ENCODE peak calls at places on chromosomes 2 and 18, in nine cellular contexts. Y is NCI-H460; Z is activated CD4-positive, alpha-beta T cell treated with anti-CD3 and anti-CD28 coated beads, Interleukin-2, amount 10 ng/mL, durations not matched to agents 7 days and 5 days; D is left cardiac atrium; A is naive thymus-derived CD4-positive, alpha-beta T cell; K is A172; W is lung microvascular endothelial cell; O is Panc1; F is GM12864. Q is an unnamed sample.
A peak's percentile ranks its signal among the peaks of the same experiment; 100 is the strongest.

GRCh38 chr18:29418136-29418535 is 1241.2 kb upstream of the CDH2 start:
- DNase-seq in Y (no peak), Z (no peak), D (no peak), A (no peak), K (peak; percentile 64), W (no peak), O (no peak), F (no peak), Q (no peak)

GRCh38 chr2:121530210-121530562 is 494 bp upstream of the RNU4ATAC start:
- DNase-seq in Y (no peak), Z (no peak), D (peak; percentile 79), A (no peak), K (peak; percentile 72), W (peak; percentile 78), O (peak; percentile 22), F (no peak), Q (no peak)

GRCh38 chr18:34223893-34224422 is 755 bp downstream of the NOL4 start:
- DNase-seq in Y (no peak), Z (no peak), D (no peak), A (no peak), K (no peak), W (no peak), O (no peak), F (no peak), Q (no peak)

GRCh38 chr2:127398239-127398590 is 10.4 kb upstream of the MAP3K2 start:
- DNase-seq in Y (peak; percentile 73), Z (peak; percentile 41), D (peak; percentile 94), A (no peak), K (peak; percentile 96), W (peak; percentile 17), O (no peak), F (no peak), Q (no peak)

GRCh38 chr2:5164806-5165525 is 527.2 kb upstream of the SOX11 start:
- DNase-seq in Y (no peak), Z (no peak), D (no peak), A (no peak), K (peak; percentile 88), W (no peak), O (no peak), F (no peak), Q (no peak)

GRCh38 chr2:45825001-45825651 is 173.7 kb downstream of the PRKCE start:
- DNase-seq in Y (no peak), Z (no peak), D (no peak), A (no peak), K (no peak), W (no peak), O (no peak), F (no peak), Q (peak; percentile 64)

GRCh38 chr18:34514238-34514637 is 195.9 kb upstream of the DTNA start:
- DNase-seq in Y (no peak), Z (no peak), D (no peak), A (no peak), K (no peak), W (no peak), O (no peak), F (no peak), Q (no peak)

GRCh38 chr2:150681120-150681796 is 193.8 kb upstream of the RND3 start:
- DNase-seq in Y (no peak), Z (no peak), D (no peak), A (no peak), K (peak; percentile 85), W (no peak), O (peak; percentile 10), F (no peak), Q (no peak)

GRCh38 chr2:95539836-95540235 is 52.0 kb upstream of the TRIM43 start:
- DNase-seq in Y (no peak), Z (no peak), D (no peak), A (no peak), K (no peak), W (no peak), O (no peak), F (peak; percentile 79), Q (no peak)

GRCh38 chr18:63971320-63972071 is 1.6 kb downstream of the SERPINB8 start:
- DNase-seq in Y (no peak), Z (no peak), D (no peak), A (no peak), K (no peak), W (no peak), O (no peak), F (no peak), Q (no peak)

GRCh38 chr18:75009296-75009695 is 199.6 kb downstream of the PTGR3 start:
- DNase-seq in Y (no peak), Z (no peak), D (no peak), A (no peak), K (no peak), W (no peak), O (no peak), F (no peak), Q (no peak)

GRCh38 chr2:62604336-62604735 is 98.3 kb upstream of the TMEM17 start:
- DNase-seq in Y (no peak), Z (no peak), D (no peak), A (no peak), K (peak; percentile 31), W (peak; percentile 2), O (no peak), F (no peak), Q (peak; percentile 36)

GRCh38 chr2:38634684-38635083 is 31.2 kb upstream of the GALM start:
- DNase-seq in Y (no peak), Z (no peak), D (no peak), A (no peak), K (no peak), W (no peak), O (no peak), F (peak; percentile 75), Q (peak; percentile 84)

GRCh38 chr18:10015941-10016819 is 102.4 kb downstream of the VAPA start:
- DNase-seq in Y (no peak), Z (no peak), D (no peak), A (no peak), K (peak; percentile 76), W (peak; percentile 30), O (no peak), F (no peak), Q (no peak)

GRCh38 chr2:55948176-55948921 is 24.8 kb upstream of the EFEMP1 start:
- DNase-seq in Y (no peak), Z (no peak), D (no peak), A (no peak), K (no peak), W (no peak), O (no peak), F (no peak), Q (no peak)

GRCh38 chr2:181374741-181375675 is 82.2 kb upstream of the ITGA4 start:
- DNase-seq in Y (no peak), Z (no peak), D (no peak), A (no peak), K (no peak), W (no peak), O (no peak), F (peak; percentile 35), Q (peak; percentile 60)

GRCh38 chr2:104944495-104944894 is 90.6 kb downstream of the POU3F3 start:
- DNase-seq in Y (peak; percentile 28), Z (no peak), D (no peak), A (no peak), K (peak; percentile 34), W (peak; percentile 13), O (peak; percentile 2), F (no peak), Q (peak; percentile 49)

GRCh38 chr2:15986068-15986560 is 45.8 kb downstream of the MYCN start:
- DNase-seq in Y (no peak), Z (no peak), D (no peak), A (no peak), K (no peak), W (peak; percentile 95), O (no peak), F (no peak), Q (no peak)

GRCh38 chr2:127220102-127220806 is at the start of gene CYP27C1:
- DNase-seq in Y (no peak), Z (no peak), D (no peak), A (no peak), K (peak; percentile 17), W (no peak), O (no peak), F (no peak), Q (no peak)

GRCh38 chr2:215441560-215442391 is 5.9 kb upstream of the FN1 start:
- DNase-seq in Y (no peak), Z (no peak), D (no peak), A (no peak), K (no peak), W (no peak), O (no peak), F (no peak), Q (no peak)

GRCh38 chr2:132374551-132374950 is 42.1 kb upstream of the GPR39 start:
- DNase-seq in Y (no peak), Z (no peak), D (no peak), A (no peak), K (peak; percentile 51), W (no peak), O (no peak), F (no peak), Q (no peak)

GRCh38 chr2:54568876-54569298 is 112.8 kb downstream of the SPTBN1 start:
- DNase-seq in Y (no peak), Z (no peak), D (no peak), A (no peak), K (no peak), W (no peak), O (no peak), F (no peak), Q (no peak)

GRCh38 chr2:83364264-83364663 is 1094.8 kb downstream of the SUCLG1 start:
- DNase-seq in Y (no peak), Z (no peak), D (no peak), A (no peak), K (peak; percentile 83), W (no peak), O (no peak), F (no peak), Q (no peak)

GRCh38 chr18:47906408-47906807 is 24.1 kb downstream of the SMAD2 start:
- DNase-seq in Y (no peak), Z (no peak), D (no peak), A (no peak), K (no peak), W (no peak), O (no peak), F (no peak), Q (no peak)

GRCh38 chr2:54494087-54494486 is 38.0 kb downstream of the SPTBN1 start:
- DNase-seq in Y (no peak), Z (no peak), D (no peak), A (no peak), K (no peak), W (no peak), O (no peak), F (no peak), Q (no peak)

GRCh38 chr2:223487447-223487846 is 114.7 kb downstream of the SCG2 start:
- DNase-seq in Y (no peak), Z (no peak), D (no peak), A (no peak), K (peak; percentile 33), W (no peak), O (no peak), F (no peak), Q (no peak)

GRCh38 chr2:182891611-182892010 is 25.2 kb upstream of the FRZB start:
- DNase-seq in Y (no peak), Z (no peak), D (no peak), A (no peak), K (no peak), W (no peak), O (no peak), F (no peak), Q (no peak)

GRCh38 chr2:134919360-134920210 is 963 bp downstream of the CCNT2 start:
- DNase-seq in Y (peak; percentile 12), Z (peak; percentile 59), D (no peak), A (no peak), K (peak; percentile 29), W (peak; percentile 61), O (peak; percentile 5), F (peak; percentile 21), Q (peak; percentile 72)

GRCh38 chr18:80033181-80034067 is 810 bp upstream of the RBFA start:
- DNase-seq in Y (no peak), Z (peak; percentile 82), D (no peak), A (peak; percentile 71), K (no peak), W (peak; percentile 48), O (no peak), F (peak; percentile 27), Q (peak; percentile 100)

GRCh38 chr2:112582314-112582746 is 2.1 kb upstream of the CHCHD5 start:
- DNase-seq in Y (peak; percentile 62), Z (peak; percentile 57), D (no peak), A (no peak), K (peak; percentile 75), W (peak; percentile 76), O (peak; percentile 41), F (no peak), Q (peak; percentile 87)

GRCh38 chr2:239958366-239958765 is 66.8 kb downstream of the NDUFA10 start:
- DNase-seq in Y (no peak), Z (no peak), D (no peak), A (no peak), K (no peak), W (no peak), O (no peak), F (no peak), Q (no peak)

Q was measured in Karpas-422.